ENCODE peak calls at places on chromosomes 6 and 20, in four cellular contexts. One of them, this sample, is unnamed.
A peak's percentile ranks its signal among the peaks of the same experiment; 100 is the strongest.

GRCh38 chr6:96659084-96659845 is 96.3 kb downstream of the FHL5 start:
- DNase-seq in HCT116: no peak
- DNase-seq in HepG2: no peak
- DNase-seq in K562: no peak
- DNase-seq in this sample: no peak

GRCh38 chr6:25312034-25312620 is 33.0 kb downstream of the CARMIL1 start:
- DNase-seq in HCT116: no peak
- DNase-seq in HepG2: no peak
- DNase-seq in K562: no peak
- DNase-seq in this sample: no peak

GRCh38 chr20:46152824-46153586 is 34.9 kb downstream of the CD40 start:
- DNase-seq in HCT116: no peak
- DNase-seq in HepG2: no peak
- DNase-seq in K562: no peak
- DNase-seq in this sample: no peak

GRCh38 chr20:62811320-62811719 is 5.5 kb upstream of the COL9A3 start:
- DNase-seq in HCT116: no peak
- DNase-seq in HepG2: no peak
- DNase-seq in K562: no peak
- DNase-seq in this sample: no peak

GRCh38 chr6:63352587-63353281 is 33.0 kb upstream of the LGSN start:
- DNase-seq in HCT116: peak; percentile 36
- DNase-seq in HepG2: peak; percentile 80
- DNase-seq in K562: no peak
- DNase-seq in this sample: no peak

GRCh38 chr20:13525225-13525940 is 113.3 kb downstream of the TASP1 start:
- DNase-seq in HCT116: no peak
- DNase-seq in HepG2: peak; percentile 68
- DNase-seq in K562: no peak
- DNase-seq in this sample: no peak

GRCh38 chr6:10383312-10384063 is 31.4 kb downstream of the TFAP2A start:
- DNase-seq in HCT116: peak; percentile 13
- DNase-seq in HepG2: no peak
- DNase-seq in K562: no peak
- DNase-seq in this sample: no peak

GRCh38 chr6:89984926-89985743 is 90.9 kb downstream of the GJA10 start:
- DNase-seq in HCT116: no peak
- DNase-seq in HepG2: no peak
- DNase-seq in K562: peak; percentile 27
- DNase-seq in this sample: no peak

GRCh38 chr20:18527836-18528235 is 20.1 kb downstream of the SEC23B start:
- DNase-seq in HCT116: no peak
- DNase-seq in HepG2: no peak
- DNase-seq in K562: no peak
- DNase-seq in this sample: no peak

GRCh38 chr20:34269996-34270627 is 28.9 kb downstream of the ASIP start:
- DNase-seq in HCT116: no peak
- DNase-seq in HepG2: no peak
- DNase-seq in K562: no peak
- DNase-seq in this sample: no peak

GRCh38 chr20:5221078-5221430 is 94.2 kb downstream of the CDS2 start:
- DNase-seq in HCT116: no peak
- DNase-seq in HepG2: no peak
- DNase-seq in K562: no peak
- DNase-seq in this sample: no peak

GRCh38 chr20:24651171-24651972 is 181.9 kb downstream of the SYNDIG1 start:
- DNase-seq in HCT116: no peak
- DNase-seq in HepG2: no peak
- DNase-seq in K562: no peak
- DNase-seq in this sample: no peak

GRCh38 chr6:167907837-167908681 is 81.3 kb downstream of the AFDN start:
- DNase-seq in HCT116: peak; percentile 18
- DNase-seq in HepG2: peak; percentile 51
- DNase-seq in K562: peak; percentile 22
- DNase-seq in this sample: no peak

GRCh38 chr20:47748851-47749250 is 36.4 kb downstream of the SULF2 start:
- DNase-seq in HCT116: no peak
- DNase-seq in HepG2: no peak
- DNase-seq in K562: no peak
- DNase-seq in this sample: no peak

GRCh38 chr20:64056639-64056888 is 6.4 kb upstream of the TCEA2 start:
- DNase-seq in HCT116: no peak
- DNase-seq in HepG2: peak; percentile 80
- DNase-seq in K562: no peak
- DNase-seq in this sample: no peak

GRCh38 chr6:125586074-125586473 is 163.4 kb upstream of the HEY2 start:
- DNase-seq in HCT116: no peak
- DNase-seq in HepG2: no peak
- DNase-seq in K562: no peak
- DNase-seq in this sample: peak; percentile 82

GRCh38 chr6:63526931-63527330 is 45.3 kb upstream of the LOC128125822 start:
- DNase-seq in HCT116: no peak
- DNase-seq in HepG2: no peak
- DNase-seq in K562: no peak
- DNase-seq in this sample: no peak

GRCh38 chr20:16518068-16518783 is 55.0 kb downstream of the KIF16B start:
- DNase-seq in HCT116: peak; percentile 44
- DNase-seq in HepG2: peak; percentile 60
- DNase-seq in K562: peak; percentile 23
- DNase-seq in this sample: peak; percentile 42

GRCh38 chr6:135106611-135107010 is 52.0 kb upstream of the HBS1L start:
- DNase-seq in HCT116: no peak
- DNase-seq in HepG2: no peak
- DNase-seq in K562: no peak
- DNase-seq in this sample: no peak

DNA sequence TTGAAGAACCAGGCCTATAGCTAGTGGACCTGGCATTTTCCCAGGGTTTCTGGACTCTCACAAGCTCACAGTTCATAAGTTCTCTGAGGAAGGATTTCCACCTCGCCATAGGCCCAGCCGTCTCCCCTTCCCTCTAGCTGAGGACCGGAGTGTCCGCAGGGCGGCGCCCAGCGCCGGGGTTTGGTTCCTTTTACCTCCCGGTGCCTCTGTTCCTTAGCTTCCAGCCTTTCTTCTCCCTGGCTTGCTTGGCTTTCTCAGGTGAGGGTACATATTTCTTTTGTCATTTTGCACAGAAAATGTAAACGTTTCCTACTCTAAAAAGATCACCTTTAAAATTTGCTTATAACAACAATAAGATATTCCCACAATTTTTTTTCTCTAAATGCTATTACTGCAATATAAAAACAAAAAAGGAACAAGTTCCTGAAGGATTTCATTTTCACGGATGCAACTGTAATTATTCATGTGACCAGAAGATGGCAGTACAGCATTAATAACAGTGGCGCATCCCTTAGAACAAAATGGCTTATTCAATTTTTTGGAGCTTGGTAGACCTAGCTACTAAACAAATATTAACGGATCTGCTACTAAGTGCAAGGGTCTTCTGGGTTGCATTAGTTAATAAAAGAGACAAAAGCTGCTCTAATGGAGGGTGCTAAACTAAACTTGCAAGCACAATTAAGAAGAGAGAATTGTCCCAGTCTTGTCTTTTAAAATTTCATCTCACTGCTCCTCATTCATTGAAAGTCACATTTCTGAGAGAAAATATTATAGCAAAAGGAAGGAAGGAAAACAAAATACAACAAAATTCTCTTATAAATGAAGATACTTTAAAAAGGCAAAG is 172.9 kb downstream of the ADGRG6 start:
- DNase-seq in HCT116: peak; percentile 77
- DNase-seq in HepG2: peak; percentile 63
- DNase-seq in K562: peak; percentile 60
- DNase-seq in this sample: peak; percentile 54
- TF ChIP-seq REST in HCT116: no peak
- TF ChIP-seq REST in HepG2: no peak
- TF ChIP-seq REST in K562: no peak
- TF ChIP-seq REST in this sample: no peak

DNA sequence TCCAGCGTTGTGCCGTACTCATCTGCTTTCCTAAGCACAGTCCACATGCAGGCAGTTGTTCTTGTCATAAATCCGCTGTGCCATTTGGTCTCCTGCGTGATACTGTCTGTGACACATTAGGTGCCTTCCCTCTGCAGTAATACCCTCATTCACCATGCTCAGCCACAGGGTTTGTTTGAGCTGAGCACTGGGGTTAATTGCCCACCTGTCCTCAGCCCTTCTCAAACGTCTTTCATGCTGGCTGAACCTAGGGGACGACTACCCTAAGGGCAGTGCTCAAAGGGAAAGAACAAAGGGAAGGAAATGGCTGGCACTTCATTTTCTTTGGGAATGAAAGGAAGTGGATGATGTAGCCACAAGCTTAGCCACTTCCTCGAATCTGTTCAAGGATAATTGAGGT is 64.2 kb upstream of the MYLIP start:
- DNase-seq in HCT116: no peak
- DNase-seq in HepG2: no peak
- DNase-seq in K562: no peak
- DNase-seq in this sample: no peak
- TF ChIP-seq TCF7L2 in HCT116: no peak
- TF ChIP-seq TCF7L2 in HepG2: no peak
- TF ChIP-seq TCF7L2 in K562: no peak
- TF ChIP-seq TCF7L2 in this sample: no peak

GRCh38 chr6:154908723-154909122 is 86.4 kb upstream of the TIAM2 start:
- DNase-seq in HCT116: no peak
- DNase-seq in HepG2: no peak
- DNase-seq in K562: no peak
- DNase-seq in this sample: no peak

GRCh38 chr6:154901856-154902552 is 93.1 kb upstream of the TIAM2 start:
- DNase-seq in HCT116: no peak
- DNase-seq in HepG2: no peak
- DNase-seq in K562: no peak
- DNase-seq in this sample: no peak

GRCh38 chr6:154909821-154910220 is 85.3 kb upstream of the TIAM2 start:
- DNase-seq in HCT116: no peak
- DNase-seq in HepG2: no peak
- DNase-seq in K562: no peak
- DNase-seq in this sample: no peak

DNA sequence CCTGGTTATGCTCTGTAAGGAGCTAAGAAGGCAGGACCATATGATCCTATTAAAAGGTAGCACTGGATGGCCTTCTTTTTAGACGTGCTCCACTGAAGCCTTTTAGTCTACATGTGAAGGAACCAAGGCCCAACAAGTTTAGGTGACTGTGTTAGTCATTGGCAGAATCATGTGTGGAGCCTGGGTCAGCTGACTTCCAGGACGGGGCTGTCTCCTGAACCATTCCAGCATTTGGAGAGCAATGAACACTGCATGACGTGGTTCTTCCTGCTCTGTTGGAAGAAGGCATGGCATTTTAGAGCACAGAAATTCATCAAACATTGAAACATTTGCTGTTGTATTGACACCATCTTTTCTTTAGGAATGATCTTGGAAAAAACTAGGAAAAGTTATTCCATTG is 87.8 kb upstream of the TIAM2 start:
- DNase-seq in HCT116: no peak
- DNase-seq in HepG2: no peak
- DNase-seq in K562: no peak
- DNase-seq in this sample: no peak
- TF ChIP-seq REST in HCT116: no peak
- TF ChIP-seq REST in HepG2: no peak
- TF ChIP-seq REST in K562: no peak
- TF ChIP-seq REST in this sample: no peak

DNA sequence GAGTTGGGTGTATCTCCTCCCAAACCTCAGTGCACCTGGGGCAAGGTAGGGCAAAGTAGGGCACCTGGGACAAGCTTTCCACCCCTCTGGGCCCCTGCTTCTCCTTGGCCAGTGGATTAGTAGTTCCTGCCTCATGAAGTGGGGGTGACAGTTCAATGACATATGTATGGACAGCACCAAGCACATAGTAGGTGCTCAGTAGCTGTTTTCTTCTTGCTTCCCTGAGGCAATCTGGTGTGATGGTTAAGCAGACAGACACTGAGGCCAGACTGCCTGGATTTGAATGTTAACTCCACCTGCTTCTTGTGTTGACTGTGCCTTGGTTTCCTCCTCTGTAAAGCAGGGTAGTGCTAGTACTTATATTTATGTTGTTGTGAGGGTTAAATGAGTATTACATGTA is 25.8 kb downstream of the EPB41L1 start:
- DNase-seq in HCT116: no peak
- DNase-seq in HepG2: no peak
- DNase-seq in K562: no peak
- DNase-seq in this sample: no peak
- TF ChIP-seq TCF7L2 in HCT116: no peak
- TF ChIP-seq TCF7L2 in HepG2: no peak
- TF ChIP-seq TCF7L2 in K562: no peak
- TF ChIP-seq TCF7L2 in this sample: no peak

DNA sequence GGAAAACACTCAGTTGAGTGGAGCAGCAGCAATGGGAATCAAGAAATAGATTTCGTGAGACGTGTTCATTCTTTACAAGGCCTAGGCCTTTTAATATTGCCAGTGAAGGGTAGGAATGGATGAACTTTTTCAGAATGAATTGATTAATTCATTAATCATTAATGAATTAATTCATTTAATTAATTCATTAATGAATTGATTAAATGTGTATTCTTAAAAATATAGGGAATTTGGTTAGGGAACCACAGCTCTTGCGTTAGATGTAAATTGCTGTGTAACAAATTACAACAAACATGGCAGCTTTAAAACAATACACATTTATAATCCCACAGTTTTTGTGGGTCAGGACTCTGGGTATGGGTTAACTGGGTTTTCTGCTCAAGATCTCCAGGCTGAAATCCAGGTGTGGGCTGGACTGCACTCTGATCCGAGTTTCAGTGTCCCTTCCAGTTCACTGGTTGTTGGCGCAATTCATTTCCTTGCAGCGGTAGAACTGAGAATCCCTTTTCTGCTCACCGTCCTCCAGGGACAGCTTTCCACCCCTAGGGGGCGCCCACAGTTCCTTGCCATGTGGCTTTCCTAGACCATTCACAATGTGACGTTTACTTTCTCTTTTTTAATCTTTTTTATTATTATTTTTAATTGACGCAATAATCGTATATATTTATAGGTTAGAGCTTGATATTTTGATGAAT is 32.8 kb upstream of the BCAS1 start:
- DNase-seq in HCT116: peak; percentile 72
- DNase-seq in HepG2: peak; percentile 96
- DNase-seq in K562: peak; percentile 78
- DNase-seq in this sample: no peak
- TF ChIP-seq REST in HCT116: no peak
- TF ChIP-seq REST in HepG2: no peak
- TF ChIP-seq REST in K562: no peak
- TF ChIP-seq REST in this sample: no peak